ENCODE peak calls at places on chromosomes 12 and 14, in four cellular contexts. J is foreskin fibroblast, H is astrocyte, W is spleen. C is an unnamed sample.

GRCh38 chr12:49929581-49929980 is 21.0 kb upstream of the AQP2 start:
- DNase-seq in H (no peak), J (no peak), W (peak), C (no peak)

GRCh38 chr12:4107436-4107878 is 166.1 kb upstream of the CCND2 start:
- DNase-seq in W (no peak), H (no peak), J (peak), C (peak)

GRCh38 chr12:11836282-11836963 is 186.9 kb downstream of the ETV6 start:
- DNase-seq in H (no peak), W (peak), J (no peak), C (no peak)

GRCh38 chr12:56683-57346 is 9.8 kb upstream of the IQSEC3 start:
- DNase-seq in J (no peak), H (no peak), W (peak), C (no peak)

GRCh38 chr14:99853206-99853605 is 60.0 kb downstream of the EML1 start:
- DNase-seq in H (no peak), W (no peak), J (peak), C (no peak)

GRCh38 chr14:99982449-99983250 is 82.6 kb upstream of the EVL start:
- DNase-seq in J (peak), H (peak), W (no peak), C (peak)

GRCh38 chr14:96538663-96539317 is 36.6 kb downstream of the PAPOLA start:
- DNase-seq in W (no peak), J (no peak), H (no peak), C (no peak)

GRCh38 chr12:75452675-75453330 is 27.8 kb upstream of the GLIPR1 start:
- DNase-seq in H (peak), W (no peak), J (peak), C (peak)

GRCh38 chr12:127300753-127301152 is 966.2 kb upstream of the TMEM132C start:
- DNase-seq in H (no peak), W (no peak), J (no peak), C (no peak)

GRCh38 chr14:101509730-101510371 is 51.4 kb upstream of the DIO3 start:
- DNase-seq in W (peak), H (no peak), J (no peak), C (no peak)

GRCh38 chr12:110279561-110279960 is 1.5 kb upstream of the ATP2A2 start:
- DNase-seq in J (no peak), H (no peak), W (no peak), C (no peak)

GRCh38 chr12:91418691-91419090 is 236.1 kb upstream of the DCN start:
- DNase-seq in W (no peak), H (no peak), J (no peak), C (no peak)

GRCh38 chr14:102805941-102806340 is 28.7 kb downstream of the TRAF3 start:
- DNase-seq in W (no peak), J (no peak), H (no peak), C (no peak)

GRCh38 chr14:102806447-102806846 is 29.2 kb downstream of the TRAF3 start:
- DNase-seq in J (no peak), H (no peak), W (no peak), C (no peak)

GRCh38 chr14:102804858-102805257 is 27.6 kb downstream of the TRAF3 start:
- DNase-seq in W (no peak), H (no peak), J (no peak), C (no peak)

GRCh38 chr14:102803139-102803538 is 25.9 kb downstream of the TRAF3 start:
- DNase-seq in J (peak), W (no peak), H (no peak), C (no peak)

DNA sequence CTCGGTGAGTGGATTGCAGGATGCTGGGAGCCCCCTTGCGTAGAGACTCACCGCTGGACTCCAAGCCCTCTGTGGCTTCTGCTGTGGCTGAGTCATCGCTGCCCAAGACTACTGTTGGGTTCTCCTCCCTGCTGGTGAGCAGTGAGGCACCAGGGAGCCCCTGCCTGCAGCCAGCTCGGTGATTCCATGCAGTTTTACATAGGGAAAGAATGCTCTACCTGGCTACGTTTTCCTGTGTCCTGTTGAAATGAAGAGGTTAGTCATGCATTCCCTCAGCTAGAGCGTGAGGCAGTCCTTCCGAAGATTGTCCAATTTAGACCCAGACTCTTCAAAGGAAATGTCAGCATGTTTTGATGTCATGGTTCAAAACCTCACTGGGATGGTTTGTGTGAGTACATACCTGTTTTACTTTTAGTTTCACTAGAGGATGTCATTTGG is 28.2 kb downstream of the TRAF3 start:
- DNase-seq in H (peak), W (no peak), J (peak), C (peak)
- TF ChIP-seq CTCF in H (peak), W (no peak), J (no peak), C (no peak)

GRCh38 chr12:62631531-62632520 is 165.2 kb downstream of the MON2 start:
- DNase-seq in H (peak), J (peak), W (peak), C (peak)
- TF ChIP-seq CTCF in H (no peak), J (peak), W (no peak), C (peak)

DNA sequence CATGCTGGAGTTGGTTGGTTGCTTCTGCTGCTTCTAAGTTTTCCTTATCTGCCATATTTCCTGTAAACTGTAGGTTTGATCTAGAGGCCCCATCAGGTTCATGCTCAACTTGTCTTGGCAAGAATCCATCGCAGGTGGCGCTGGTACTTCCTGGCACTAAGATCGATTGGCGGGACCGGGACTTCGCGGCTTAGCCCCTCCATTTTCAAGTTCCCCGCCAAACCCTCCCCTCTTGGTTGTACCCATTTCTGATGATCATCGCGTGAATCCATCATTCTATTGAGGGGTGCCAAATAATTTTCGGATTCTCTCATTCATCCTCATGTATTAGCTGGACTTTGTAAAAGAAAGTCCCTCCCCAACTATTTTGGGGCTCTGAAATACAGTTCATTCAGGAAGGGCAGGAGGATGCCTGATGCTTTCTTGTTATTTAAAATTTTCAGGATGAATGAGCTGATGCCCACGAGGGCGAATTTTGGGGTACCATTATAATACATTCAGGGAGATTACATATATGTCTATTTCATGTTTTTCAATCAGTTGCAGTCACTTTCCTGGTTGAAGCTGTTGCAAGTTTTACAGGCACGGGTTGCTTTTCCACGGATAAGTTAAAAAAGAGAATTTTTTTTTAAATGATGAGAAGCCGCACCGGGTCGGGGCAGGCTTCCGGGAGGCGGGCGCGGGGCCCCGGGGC is 424 bp upstream of the BRI3BP start:
- DNase-seq in J (peak), H (peak), W (peak), C (peak)
- TF ChIP-seq CTCF in J (no peak), H (peak), W (peak), C (no peak)

GRCh38 chr12:70052931-70053497 is 190.2 kb upstream of the CNOT2 start:
- DNase-seq in H (peak), W (no peak), J (peak), C (peak)

GRCh38 chr12:70052476-70052875 is 190.8 kb upstream of the CNOT2 start:
- DNase-seq in J (peak), H (no peak), W (no peak), C (no peak)

GRCh38 chr12:70048521-70049245 is 194.6 kb upstream of the CNOT2 start:
- DNase-seq in W (no peak), H (no peak), J (no peak), C (no peak)

GRCh38 chr12:70045514-70045913 is 197.7 kb upstream of the CNOT2 start:
- DNase-seq in H (no peak), J (no peak), W (no peak), C (no peak)

GRCh38 chr12:70049596-70050360 is 193.5 kb upstream of the CNOT2 start:
- DNase-seq in W (no peak), J (no peak), H (no peak), C (no peak)
- TF ChIP-seq CTCF in W (no peak), J (no peak), H (no peak), C (no peak)

C was measured in fibroblast of the aortic adventitia.